ENCODE peak calls at places on chromosomes 16 and 17, in nine cellular contexts. V, U, P, T, I, C, D, W and G are unnamed samples.

GRCh38 chr16:53131363-53132071 is 76.7 kb downstream of the CHD9 start:
- DNase-seq in I (peak; percentile 37), U (no peak), V (peak; percentile 31), C (peak; percentile 88), P (peak; percentile 75), W (no peak), T (peak; percentile 52), D (peak; percentile 66), G (peak; percentile 56)

GRCh38 chr17:79929257-79930076 is 90.2 kb upstream of the CBX4 start:
- DNase-seq in D (peak; percentile 55), U (peak; percentile 43), W (no peak), P (no peak), T (peak; percentile 19), V (no peak), C (no peak), I (peak; percentile 76), G (no peak)

GRCh38 chr17:76547183-76547641 is 7.4 kb downstream of the PRCD start:
- DNase-seq in P (no peak), U (peak; percentile 86), I (peak; percentile 75), W (no peak), D (no peak), V (peak; percentile 85), T (peak; percentile 70), C (peak; percentile 77), G (peak; percentile 65)

GRCh38 chr17:76540381-76541300 is 797 bp downstream of the PRCD start:
- DNase-seq in V (peak; percentile 94), W (peak; percentile 83), U (peak; percentile 96), D (peak; percentile 88), C (peak; percentile 98), P (peak; percentile 92), T (peak; percentile 32), I (peak; percentile 100), G (peak; percentile 95)

GRCh38 chr17:47941998-47942490 is 673 bp downstream of the PNPO start:
- DNase-seq in C (peak; percentile 37), I (no peak), W (no peak), U (no peak), D (no peak), V (no peak), P (no peak), T (peak; percentile 27), G (peak; percentile 6)

GRCh38 chr17:54907385-54907784 is 6.7 kb downstream of the TOM1L1 start:
- DNase-seq in V (no peak), C (no peak), I (no peak), T (no peak), P (no peak), U (no peak), D (no peak), W (no peak), G (no peak)

GRCh38 chr16:2388875-2389433 is 40.3 kb upstream of the CCNF start:
- DNase-seq in D (no peak), W (no peak), U (no peak), P (peak; percentile 76), C (peak; percentile 73), I (no peak), V (peak; percentile 82), T (no peak), G (peak; percentile 32)

GRCh38 chr16:48160575-48160974 is 4.8 kb upstream of the ABCC12 start:
- DNase-seq in W (no peak), D (no peak), T (no peak), I (no peak), P (no peak), V (no peak), U (no peak), C (no peak), G (no peak)

GRCh38 chr16:12459401-12459791 is 344.3 kb downstream of the CPPED1 start:
- DNase-seq in T (no peak), P (no peak), I (no peak), V (no peak), U (no peak), C (no peak), D (no peak), W (no peak), G (no peak)

GRCh38 chr16:70250748-70251650 is 741 bp downstream of the EXOSC6 start:
- DNase-seq in W (no peak), C (peak; percentile 79), D (peak; percentile 71), T (peak; percentile 45), U (peak; percentile 76), I (peak; percentile 51), V (peak; percentile 35), P (peak; percentile 48), G (peak; percentile 72)

GRCh38 chr16:85819245-85819644 is 19.8 kb downstream of the COX4I1 start:
- DNase-seq in I (peak; percentile 93), V (peak; percentile 71), C (peak; percentile 77), W (peak; percentile 67), P (peak; percentile 64), T (peak; percentile 82), U (peak; percentile 91), D (peak; percentile 97), G (peak; percentile 77)

GRCh38 chr17:58289869-58290268 is 9.1 kb upstream of the MPO start:
- DNase-seq in V (no peak), D (peak; percentile 3), W (peak; percentile 48), I (no peak), U (no peak), C (no peak), T (no peak), P (no peak), G (no peak)

GRCh38 chr16:73170587-73170986 is 122.7 kb upstream of the ZFHX3 start:
- DNase-seq in T (no peak), C (no peak), P (no peak), V (no peak), W (no peak), I (no peak), U (no peak), D (no peak), G (peak; percentile 65)
- H2AFZ ChIP-seq in T (no peak overlapping the region), C (no peak overlapping the region), P (no peak overlapping the region), V (no peak overlapping the region), W (no peak overlapping the region), I (no peak overlapping the region), U (peak overlapping the region; percentile 57), D (peak overlapping the region; percentile 26), G (peak overlapping the region; percentile 67)

DNA sequence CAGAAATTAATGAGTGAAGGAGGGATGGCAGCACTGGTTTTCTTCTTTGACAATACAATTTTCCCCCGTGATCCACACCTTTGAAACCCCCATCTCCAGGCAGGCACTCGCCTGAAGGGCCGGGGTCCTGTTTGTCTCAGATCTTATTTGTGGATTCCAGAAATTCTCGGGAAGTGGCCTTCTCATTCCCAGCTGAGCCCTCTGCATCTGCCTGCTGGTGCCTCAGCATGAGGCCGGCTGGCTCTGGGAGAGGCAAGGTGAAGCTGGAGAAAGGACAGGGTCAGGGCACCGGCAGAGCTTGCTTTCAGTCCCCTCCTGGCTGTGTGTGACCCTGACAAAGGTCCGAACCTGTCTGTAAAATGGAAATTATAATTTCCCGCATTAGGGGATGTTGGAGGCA is 35.8 kb upstream of the C1QL1 start:
- DNase-seq in U (peak; percentile 30), C (no peak), I (no peak), T (no peak), P (no peak), D (no peak), W (no peak), V (no peak), G (no peak)
- H2AFZ ChIP-seq in U (peak overlapping the region; percentile 82), C (no peak overlapping the region), I (no peak overlapping the region), T (no peak overlapping the region), P (no peak overlapping the region), D (peak overlapping the region; percentile 5), W (no peak overlapping the region), V (no peak overlapping the region), G (no peak overlapping the region)

DNA sequence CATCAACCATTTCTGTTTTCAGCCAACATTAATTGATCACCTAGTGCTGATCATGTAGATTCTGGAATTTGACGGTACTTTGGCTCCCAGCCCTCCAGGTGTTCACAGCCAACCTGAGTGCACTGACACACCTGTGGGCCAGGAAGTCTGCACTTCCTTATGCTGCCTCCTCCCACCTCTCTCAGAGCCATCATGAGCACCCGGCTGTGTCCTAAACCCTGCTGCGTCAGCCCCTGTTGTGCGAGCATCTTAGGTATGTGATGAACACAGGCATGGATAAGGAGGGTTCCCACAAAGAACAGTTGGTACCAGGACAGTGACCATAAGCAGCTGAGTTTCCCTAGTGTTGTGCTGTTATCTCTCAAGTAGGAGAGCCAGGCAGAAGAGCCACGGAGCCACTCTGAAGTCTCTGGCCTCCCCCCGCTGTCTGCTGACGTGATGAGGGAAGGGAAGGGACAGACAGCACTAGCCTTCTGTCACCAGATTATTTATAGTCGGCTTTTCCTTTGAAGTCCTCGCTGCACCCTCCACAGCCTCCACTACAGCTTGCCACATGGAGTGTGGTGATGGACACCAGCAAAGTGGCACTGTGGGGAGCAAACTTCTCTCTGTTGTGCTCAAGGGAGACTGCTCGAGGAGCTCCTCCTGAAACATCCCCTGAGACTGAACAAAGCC is 162.8 kb upstream of the ANKFN1 start:
- DNase-seq in T (no peak), V (no peak), D (peak; percentile 47), U (peak; percentile 14), P (no peak), W (no peak), I (peak; percentile 78), C (no peak), G (no peak)
- H2AFZ ChIP-seq in T (no peak overlapping the region), V (no peak overlapping the region), D (peak overlapping the region; percentile 36), U (peak overlapping the region; percentile 88), P (no peak overlapping the region), W (no peak overlapping the region), I (no peak overlapping the region), C (no peak overlapping the region), G (no peak overlapping the region)

DNA sequence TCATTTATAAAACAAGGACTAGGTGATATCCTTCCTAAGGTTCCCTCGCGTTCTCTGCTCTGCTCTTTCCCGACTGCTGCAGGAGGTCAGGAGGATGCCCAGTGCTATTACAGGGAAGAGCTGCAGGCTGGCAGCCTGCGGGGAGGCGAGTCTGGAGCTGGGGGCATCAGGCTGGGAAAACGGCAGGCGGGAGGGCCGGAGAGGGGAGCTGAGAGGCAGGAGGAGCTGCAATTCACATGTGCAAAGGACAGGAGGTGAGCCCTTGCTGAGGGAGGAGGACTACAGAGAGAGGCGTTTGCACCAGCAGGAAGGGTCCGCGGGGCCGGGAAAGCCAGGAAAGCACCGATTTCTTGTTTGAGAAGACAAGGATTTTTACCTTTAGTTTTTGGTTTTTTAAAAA is 8.1 kb downstream of the ADAD2 start:
- DNase-seq in I (no peak), C (no peak), P (no peak), D (no peak), V (no peak), T (no peak), W (no peak), U (no peak), G (no peak)
- H2AFZ ChIP-seq in I (no peak overlapping the region), C (no peak overlapping the region), P (no peak overlapping the region), D (peak overlapping the region; percentile 49), V (no peak overlapping the region), T (no peak overlapping the region), W (no peak overlapping the region), U (peak overlapping the region; percentile 46), G (no peak overlapping the region)